ENCODE peak calls at places on chromosomes 1 and 21, in six cellular contexts. C is brain microvascular endothelial cell; G is mucosa of descending colon; W is endothelial cell of umbilical vein; S is CD4-positive, alpha-beta memory T cell; U is pancreas. Q is an unnamed sample.

GRCh38 chr1:219041141-219041540 is 132.5 kb upstream of the LYPLAL1 start:
- DNase-seq in S (no peak), C (peak; percentile 83), U (no peak), G (no peak), W (no peak), Q (no peak)

GRCh38 chr21:41235214-41235613 is 67.3 kb downstream of the BACE2 start:
- DNase-seq in U (no peak), C (no peak), W (peak; percentile 38), G (no peak), S (no peak), Q (no peak)

GRCh38 chr1:20322825-20323612 is 32.3 kb downstream of the VWA5B1 start:
- DNase-seq in S (peak; percentile 57), G (no peak), W (no peak), C (peak; percentile 77), U (no peak), Q (no peak)

GRCh38 chr21:38323721-38324591 is 67.2 kb downstream of the KCNJ15 start:
- DNase-seq in U (no peak), C (peak; percentile 75), S (peak; percentile 42), W (no peak), G (no peak), Q (no peak)

GRCh38 chr1:50129201-50129600 is 20.5 kb downstream of the ELAVL4 start:
- DNase-seq in U (no peak), S (no peak), C (no peak), W (no peak), G (no peak), Q (no peak)

GRCh38 chr1:218209351-218209861 is 75.7 kb upstream of the RRP15 start:
- DNase-seq in S (no peak), U (no peak), W (no peak), G (no peak), C (peak; percentile 51), Q (no peak)

GRCh38 chr1:30877205-30877912 is 31.2 kb downstream of the SDC3 start:
- DNase-seq in C (peak; percentile 35), S (no peak), W (peak; percentile 29), G (no peak), U (no peak), Q (no peak)

GRCh38 chr1:25051906-25052305 is 121.8 kb upstream of the RUNX3 start:
- DNase-seq in U (no peak), C (no peak), G (peak; percentile 30), S (no peak), W (no peak), Q (no peak)

GRCh38 chr1:110053557-110054428 is 16.7 kb downstream of the ALX3 start:
- DNase-seq in C (peak; percentile 47), G (peak; percentile 63), W (peak; percentile 39), S (peak; percentile 36), U (peak; percentile 29), Q (peak; percentile 44)

GRCh38 chr1:31299365-31299764 is 2.5 kb downstream of the ZCCHC17 start:
- DNase-seq in C (no peak), U (no peak), W (no peak), S (no peak), G (no peak), Q (no peak)

GRCh38 chr1:183632964-183633363 is 2.6 kb downstream of the ARPC5 start:
- DNase-seq in C (no peak), W (no peak), G (no peak), U (no peak), S (no peak), Q (no peak)
- H3K4me3 ChIP-seq in C (peak overlapping the region; percentile 97), W (peak overlapping the region; percentile 100), G (no peak overlapping the region), U (peak overlapping the region; percentile 82), S (peak overlapping the region; percentile 25), Q (peak overlapping the region; percentile 83)

DNA sequence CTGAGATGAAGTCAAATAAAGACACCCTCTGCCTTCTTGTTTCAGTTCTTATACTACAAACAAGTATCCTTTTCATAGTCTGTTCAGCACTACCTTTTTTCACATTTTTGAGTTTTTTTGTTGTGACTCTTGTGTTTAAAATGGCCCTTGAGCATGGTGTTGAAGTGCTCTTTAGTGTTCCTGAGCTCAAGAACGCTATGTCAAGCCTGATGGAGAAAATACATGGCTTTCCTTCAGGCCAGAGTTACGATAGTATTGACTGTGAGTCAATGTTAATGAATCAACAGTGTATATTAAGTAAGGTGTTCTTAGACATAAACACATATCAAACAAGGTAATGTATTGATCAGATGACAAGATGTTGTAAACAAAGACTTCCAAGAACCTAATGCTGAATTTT is 12.7 kb downstream of the RNPC3 start:
- DNase-seq in S (no peak), U (no peak), W (no peak), G (no peak), C (no peak), Q (no peak)
- H3K36me3 ChIP-seq in S (peaks cover 53% of the 10 kb centered on the region), U (peaks cover 75% of the 10 kb centered on the region), W (peaks cover 8% of the 10 kb centered on the region), G (no peaks in the 10 kb centered on the region), C (peaks cover 23% of the 10 kb centered on the region), Q (peaks cover 4% of the 10 kb centered on the region)

GRCh38 chr21:37006521-37007291 is at the start of gene RIPPLY3:
- DNase-seq in W (no peak), C (no peak), G (no peak), U (no peak), S (peak; percentile 22), Q (no peak)
- H3K4me3 ChIP-seq in W (peak within 1 kb of the TSS; percentile 14), C (peak within 1 kb of the TSS; percentile 45), G (no peak within 1 kb of the TSS), U (peak within 1 kb of the TSS; percentile 56), S (no peak within 1 kb of the TSS), Q (no peak within 1 kb of the TSS)

DNA sequence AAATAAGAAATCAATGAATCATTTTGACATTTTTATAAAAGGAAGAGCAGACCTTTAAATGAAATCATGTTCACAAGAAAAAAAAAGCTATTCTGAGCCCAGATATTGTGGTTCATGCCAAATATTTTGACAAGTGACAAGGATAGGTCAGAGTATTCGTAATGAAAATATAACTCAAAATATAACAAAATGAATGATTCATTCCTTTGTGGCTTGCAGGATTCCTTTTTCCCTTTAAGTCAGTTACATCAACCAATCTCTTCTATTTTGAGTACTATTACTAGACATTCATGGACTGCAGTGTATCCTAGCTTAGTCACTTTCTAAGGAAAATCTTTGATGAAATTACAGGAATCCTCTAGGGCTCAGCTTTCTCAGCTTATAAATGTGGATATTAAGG is 188.7 kb downstream of the COL11A1 start:
- DNase-seq in W (no peak), S (no peak), U (no peak), C (peak; percentile 37), G (no peak), Q (no peak)
- H3K36me3 ChIP-seq in W (no peaks in the 10 kb centered on the region), S (no peaks in the 10 kb centered on the region), U (no peaks in the 10 kb centered on the region), C (no peaks in the 10 kb centered on the region), G (no peaks in the 10 kb centered on the region), Q (no peaks in the 10 kb centered on the region)

DNA sequence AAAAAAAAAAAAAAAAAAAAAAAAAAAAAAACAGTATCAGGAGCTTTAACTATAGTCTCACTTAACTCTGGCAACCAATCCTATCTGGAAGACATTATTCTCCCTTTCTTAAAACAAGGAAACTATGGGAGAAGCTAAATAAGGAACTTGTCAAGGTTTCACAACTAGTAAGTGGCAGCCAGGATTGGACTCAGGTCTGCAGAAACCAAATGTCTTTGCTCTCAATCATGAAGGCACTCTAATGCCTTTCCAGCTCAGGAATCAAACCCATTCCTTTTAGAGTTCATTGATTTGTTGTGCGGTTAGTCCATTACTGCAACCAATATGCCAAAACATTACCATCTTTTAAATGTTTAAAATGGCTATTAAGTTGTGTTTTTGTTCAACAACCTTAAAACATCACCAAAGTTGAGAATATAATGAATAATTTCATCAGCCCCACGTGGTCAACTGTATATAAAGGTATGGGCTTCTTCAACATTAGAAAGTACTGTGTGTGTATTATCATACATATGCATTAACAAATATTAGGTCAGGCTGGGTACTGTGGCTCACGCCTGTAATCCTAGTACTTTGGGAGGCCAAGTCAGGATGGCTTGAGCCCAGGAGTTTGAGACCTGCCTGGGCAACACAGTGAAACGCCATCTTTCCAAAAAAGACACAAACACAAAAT is 1.5 kb downstream of the EPRS1 start:
- DNase-seq in G (no peak), U (no peak), C (no peak), S (peak; percentile 9), W (no peak), Q (peak; percentile 7)
- H3K4me3 ChIP-seq in G (no peak overlapping the region), U (peak overlapping the region; percentile 79), C (peak overlapping the region; percentile 100), S (peak overlapping the region; percentile 90), W (no peak overlapping the region), Q (peak overlapping the region; percentile 99)

GRCh38 chr1:226645279-226645976 is 93.7 kb downstream of the ITPKB start:
- DNase-seq in G (peak; percentile 53), U (no peak), W (no peak), S (no peak), C (no peak), Q (no peak)
- H3K36me3 ChIP-seq in G (no peaks in the 10 kb centered on the region), U (peaks cover 14% of the 10 kb centered on the region), W (peaks cover 25% of the 10 kb centered on the region), S (peaks cover 66% of the 10 kb centered on the region), C (no peaks in the 10 kb centered on the region), Q (peaks cover 37% of the 10 kb centered on the region)

Q was measured in GM06990.